ENCODE peak calls at places on chromosomes 3 and 15, in five cellular contexts. One of them, this sample, is unnamed. For H3K4me1, the result is how much of the 10 kb centered on the place peaks cover.

GRCh38 chr3:139378587-139378986 is 10.9 kb downstream of the COPB2 start:
- DNase-seq in K562: no peak
- DNase-seq in IMR-90: peak
- DNase-seq in mesendoderm: no peak
- DNase-seq in A549: no peak
- DNase-seq in this sample: no peak

GRCh38 chr3:101861978-101862421 is 12.7 kb downstream of the NFKBIZ start:
- DNase-seq in K562: no peak
- DNase-seq in IMR-90: no peak
- DNase-seq in A549: no peak
- DNase-seq in mesendoderm: no peak
- DNase-seq in this sample: no peak

GRCh38 chr3:12557472-12558105 is 702 bp downstream of the MKRN2 start:
- DNase-seq in K562: no peak
- DNase-seq in IMR-90: peak
- DNase-seq in A549: no peak
- DNase-seq in mesendoderm: no peak
- DNase-seq in this sample: no peak

GRCh38 chr15:100889359-100890058 is 9.9 kb downstream of the ALDH1A3 start:
- DNase-seq in A549: no peak
- DNase-seq in mesendoderm: peak
- DNase-seq in IMR-90: peak
- DNase-seq in K562: no peak
- DNase-seq in this sample: peak

GRCh38 chr15:26974120-26974780 is 3.3 kb downstream of the GABRG3 start:
- DNase-seq in K562: peak
- DNase-seq in A549: peak
- DNase-seq in IMR-90: peak
- DNase-seq in mesendoderm: peak
- DNase-seq in this sample: peak

GRCh38 chr15:77778802-77779201 is 146.1 kb upstream of the LINGO1 start:
- DNase-seq in mesendoderm: no peak
- DNase-seq in K562: no peak
- DNase-seq in IMR-90: no peak
- DNase-seq in A549: no peak
- DNase-seq in this sample: no peak

GRCh38 chr15:99511865-99512632 is 53.7 kb upstream of the MEF2A start:
- DNase-seq in IMR-90: no peak
- DNase-seq in K562: no peak
- DNase-seq in mesendoderm: no peak
- DNase-seq in A549: no peak
- DNase-seq in this sample: peak

GRCh38 chr3:27312044-27312668 is 57.0 kb downstream of the NEK10 start:
- DNase-seq in A549: peak
- DNase-seq in mesendoderm: peak
- DNase-seq in IMR-90: peak
- DNase-seq in K562: peak
- DNase-seq in this sample: no peak

GRCh38 chr15:81271761-81272644 is 51.9 kb downstream of the STARD5 start:
- DNase-seq in IMR-90: no peak
- DNase-seq in mesendoderm: no peak
- DNase-seq in A549: no peak
- DNase-seq in K562: no peak
- DNase-seq in this sample: no peak

GRCh38 chr15:48358229-48358641 is 27.0 kb downstream of the DUT start:
- DNase-seq in IMR-90: peak
- DNase-seq in mesendoderm: peak
- DNase-seq in K562: no peak
- DNase-seq in A549: peak
- DNase-seq in this sample: no peak

GRCh38 chr3:111906667-111907066 is 47.6 kb downstream of the PHLDB2 start:
- DNase-seq in K562: no peak
- DNase-seq in A549: no peak
- DNase-seq in mesendoderm: no peak
- DNase-seq in IMR-90: peak
- DNase-seq in this sample: no peak

GRCh38 chr3:173221010-173221409 is 80.0 kb upstream of the SPATA16 start:
- DNase-seq in IMR-90: no peak
- DNase-seq in mesendoderm: peak
- DNase-seq in K562: no peak
- DNase-seq in A549: peak
- DNase-seq in this sample: peak

GRCh38 chr3:136778865-136779264 is 26.7 kb upstream of the STAG1 start:
- DNase-seq in IMR-90: peak
- DNase-seq in K562: no peak
- DNase-seq in mesendoderm: no peak
- DNase-seq in A549: peak
- DNase-seq in this sample: no peak

GRCh38 chr3:128426128-128426921 is 40.4 kb downstream of the DNAJB8 start:
- DNase-seq in K562: peak
- DNase-seq in IMR-90: no peak
- DNase-seq in A549: peak
- DNase-seq in mesendoderm: peak
- DNase-seq in this sample: peak

GRCh38 chr3:86814918-86815655 is 175.9 kb downstream of the VGLL3 start:
- DNase-seq in mesendoderm: peak
- DNase-seq in A549: no peak
- DNase-seq in K562: no peak
- DNase-seq in IMR-90: peak
- DNase-seq in this sample: no peak

GRCh38 chr15:25378501-25378901 is 60.3 kb downstream of the UBE3A start:
- DNase-seq in mesendoderm: no peak
- DNase-seq in A549: no peak
- DNase-seq in IMR-90: peak
- DNase-seq in K562: no peak
- DNase-seq in this sample: no peak

GRCh38 chr3:54866221-54866620 is 61.6 kb downstream of the LRTM1 start:
- DNase-seq in A549: no peak
- DNase-seq in K562: no peak
- DNase-seq in mesendoderm: no peak
- DNase-seq in IMR-90: no peak
- DNase-seq in this sample: peak

GRCh38 chr3:59286791-59287531 is 237.1 kb upstream of the CFAP20DC start:
- DNase-seq in K562: no peak
- DNase-seq in mesendoderm: no peak
- DNase-seq in A549: no peak
- DNase-seq in IMR-90: peak
- DNase-seq in this sample: no peak

GRCh38 chr3:46110701-46111493 is 83.6 kb upstream of the XCR1 start:
- DNase-seq in IMR-90: peak
- DNase-seq in K562: no peak
- DNase-seq in A549: peak
- DNase-seq in mesendoderm: no peak
- DNase-seq in this sample: peak

GRCh38 chr3:139304383-139304782 is 39.4 kb upstream of the MRPS22 start:
- DNase-seq in K562: no peak
- DNase-seq in IMR-90: no peak
- DNase-seq in mesendoderm: no peak
- DNase-seq in A549: no peak
- DNase-seq in this sample: no peak

GRCh38 chr3:132537297-132537696 is 59.8 kb upstream of the ACKR4 start:
- DNase-seq in IMR-90: no peak
- DNase-seq in A549: no peak
- DNase-seq in K562: no peak
- DNase-seq in mesendoderm: no peak
- DNase-seq in this sample: no peak

GRCh38 chr3:182947892-182948291 is 32.4 kb downstream of the DCUN1D1 start:
- DNase-seq in mesendoderm: peak
- DNase-seq in A549: peak
- DNase-seq in K562: peak
- DNase-seq in IMR-90: no peak
- DNase-seq in this sample: no peak

GRCh38 chr3:94317054-94317453 is 254.2 kb downstream of the NSUN3 start:
- DNase-seq in K562: no peak
- DNase-seq in IMR-90: no peak
- DNase-seq in mesendoderm: no peak
- DNase-seq in A549: no peak
- DNase-seq in this sample: no peak

GRCh38 chr3:114217266-114217665 is 20.1 kb downstream of the ZNF80 start:
- DNase-seq in IMR-90: no peak
- DNase-seq in K562: no peak
- DNase-seq in mesendoderm: no peak
- DNase-seq in A549: no peak
- DNase-seq in this sample: no peak
- H3K4me1 ChIP-seq in IMR-90: under half
- H3K4me1 ChIP-seq in K562: under half
- H3K4me1 ChIP-seq in mesendoderm: under half
- H3K4me1 ChIP-seq in A549: under half
- H3K4me1 ChIP-seq in this sample: under half

DNA sequence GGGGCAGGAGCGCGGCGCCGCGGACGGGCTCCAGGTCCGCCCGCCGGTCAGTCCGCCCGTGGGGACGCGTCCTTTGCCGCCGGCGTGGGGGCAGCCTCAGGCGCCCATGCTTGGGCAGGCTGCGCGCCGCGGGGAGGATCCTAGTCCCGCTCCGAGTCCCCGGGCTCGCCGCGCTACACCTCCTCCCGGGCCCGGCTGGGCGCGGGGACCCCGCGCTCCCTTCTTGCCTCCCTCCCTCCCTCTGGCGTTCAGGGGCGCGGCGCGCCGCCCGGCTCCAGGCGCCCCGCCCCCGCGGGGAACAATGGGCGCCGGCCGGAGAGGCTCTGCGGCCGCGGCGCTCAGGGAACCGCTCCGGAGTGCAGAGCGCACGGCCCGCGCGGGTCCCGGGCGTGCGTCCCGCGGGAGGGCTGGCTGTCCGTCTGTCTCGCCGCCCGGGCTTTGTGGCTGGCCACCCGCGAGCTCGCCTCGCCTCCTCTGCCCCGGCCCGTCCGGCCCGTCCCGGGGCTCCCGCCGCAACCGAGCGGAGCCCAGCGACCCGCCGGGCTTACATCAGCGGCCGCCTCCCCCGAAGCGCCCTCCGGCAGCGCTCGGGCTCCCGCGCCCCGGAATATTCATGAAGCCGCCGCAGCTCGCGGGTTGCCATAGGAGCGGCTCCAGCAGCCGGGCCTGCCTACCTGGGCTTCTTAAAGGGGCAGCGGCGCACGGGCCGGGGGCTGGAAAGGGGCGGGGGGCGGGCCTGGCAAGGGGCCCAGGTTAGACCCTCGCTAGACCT is at the start of gene HCN4:
- DNase-seq in IMR-90: no peak
- DNase-seq in mesendoderm: peak
- DNase-seq in A549: no peak
- DNase-seq in K562: peak
- DNase-seq in this sample: no peak
- H3K27ac ChIP-seq in IMR-90: no peak
- H3K27ac ChIP-seq in mesendoderm: no peak
- H3K27ac ChIP-seq in A549: peak
- H3K27ac ChIP-seq in K562: no peak
- H3K27ac ChIP-seq in this sample: no peak

GRCh38 chr15:65042776-65043322 is 2.3 kb upstream of the SLC51B start:
- DNase-seq in A549: no peak
- DNase-seq in K562: no peak
- DNase-seq in IMR-90: no peak
- DNase-seq in mesendoderm: no peak
- DNase-seq in this sample: no peak

GRCh38 chr15:65041787-65042186 is 3.4 kb upstream of the SLC51B start:
- DNase-seq in K562: no peak
- DNase-seq in IMR-90: no peak
- DNase-seq in A549: no peak
- DNase-seq in mesendoderm: no peak
- DNase-seq in this sample: no peak

GRCh38 chr15:65040461-65040860 is 4.7 kb upstream of the SLC51B start:
- DNase-seq in mesendoderm: no peak
- DNase-seq in A549: no peak
- DNase-seq in K562: no peak
- DNase-seq in IMR-90: no peak
- DNase-seq in this sample: no peak

GRCh38 chr15:65049418-65049840 is 4.2 kb downstream of the SLC51B start:
- DNase-seq in mesendoderm: peak
- DNase-seq in IMR-90: peak
- DNase-seq in A549: peak
- DNase-seq in K562: peak
- DNase-seq in this sample: peak

DNA sequence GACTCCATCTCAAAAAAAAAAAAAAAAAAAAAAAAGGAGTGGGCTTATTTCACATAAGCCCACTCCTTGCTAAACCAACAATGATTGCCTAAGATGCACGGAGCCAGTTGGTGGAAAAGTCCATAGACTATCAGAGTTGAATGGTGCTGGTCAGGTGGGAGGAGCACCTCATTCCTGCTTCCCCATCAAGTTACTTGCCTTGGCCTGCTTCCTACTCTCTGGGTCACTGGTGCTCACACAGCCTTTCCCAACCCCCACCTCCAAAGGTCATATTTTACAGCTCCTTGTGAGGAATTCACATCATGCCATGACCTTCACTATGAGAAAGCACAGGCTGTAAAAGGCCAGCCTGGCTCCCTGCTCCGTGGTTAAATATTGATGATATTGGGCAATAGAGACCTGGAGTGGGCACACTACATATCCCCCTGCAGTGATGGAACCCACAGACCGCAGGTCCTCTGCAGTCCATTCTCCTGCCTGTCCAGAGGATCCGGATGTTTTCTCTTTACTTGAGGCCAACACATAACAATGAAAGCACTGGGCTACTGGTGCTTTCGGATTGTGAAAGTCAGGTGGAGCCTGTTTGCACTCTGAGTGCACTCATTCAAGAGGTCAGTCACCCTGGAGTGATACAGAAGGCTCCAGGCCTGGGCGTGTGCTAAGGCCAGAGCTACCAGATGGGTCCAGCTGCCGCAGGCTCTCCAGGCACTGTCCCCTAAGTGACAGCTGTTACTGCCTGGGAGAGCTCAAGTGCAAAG is at the start of gene SLC51B:
- DNase-seq in K562: no peak
- DNase-seq in mesendoderm: no peak
- DNase-seq in IMR-90: no peak
- DNase-seq in A549: peak
- DNase-seq in this sample: peak
- H3K4me3 ChIP-seq in K562: no peak
- H3K4me3 ChIP-seq in mesendoderm: no peak
- H3K4me3 ChIP-seq in IMR-90: no peak
- H3K4me3 ChIP-seq in A549: peak
- H3K4me3 ChIP-seq in this sample: no peak

GRCh38 chr15:60392601-60392985 is 5.2 kb downstream of the ANXA2 start:
- DNase-seq in K562: no peak
- DNase-seq in IMR-90: peak
- DNase-seq in mesendoderm: peak
- DNase-seq in A549: peak
- DNase-seq in this sample: peak

GRCh38 chr15:60391722-60392340 is 6.0 kb downstream of the ANXA2 start:
- DNase-seq in A549: no peak
- DNase-seq in K562: no peak
- DNase-seq in mesendoderm: no peak
- DNase-seq in IMR-90: no peak
- DNase-seq in this sample: no peak

GRCh38 chr15:60390931-60391501 is 6.8 kb downstream of the ANXA2 start:
- DNase-seq in mesendoderm: peak
- DNase-seq in K562: no peak
- DNase-seq in A549: peak
- DNase-seq in IMR-90: peak
- DNase-seq in this sample: peak

GRCh38 chr15:60395276-60396011 is 2.3 kb downstream of the ANXA2 start:
- DNase-seq in IMR-90: no peak
- DNase-seq in K562: no peak
- DNase-seq in A549: no peak
- DNase-seq in mesendoderm: no peak
- DNase-seq in this sample: no peak

GRCh38 chr15:60392986-60393811 is 4.6 kb downstream of the ANXA2 start:
- DNase-seq in A549: peak
- DNase-seq in IMR-90: peak
- DNase-seq in mesendoderm: peak
- DNase-seq in K562: no peak
- DNase-seq in this sample: peak
- H3K4me1 ChIP-seq in A549: half or more
- H3K4me1 ChIP-seq in IMR-90: under half
- H3K4me1 ChIP-seq in mesendoderm: under half
- H3K4me1 ChIP-seq in K562: under half
- H3K4me1 ChIP-seq in this sample: half or more

GRCh38 chr15:79897701-79898113 is 893 bp upstream of the MTHFS start:
- DNase-seq in K562: no peak
- DNase-seq in mesendoderm: no peak
- DNase-seq in A549: no peak
- DNase-seq in IMR-90: no peak
- DNase-seq in this sample: no peak
- H3K27ac ChIP-seq in K562: peak
- H3K27ac ChIP-seq in mesendoderm: no peak
- H3K27ac ChIP-seq in A549: peak
- H3K27ac ChIP-seq in IMR-90: no peak
- H3K27ac ChIP-seq in this sample: no peak